ENCODE peak calls at places on chromosomes 12 and 14, in four cellular contexts. P, K, F and D are unnamed samples.
A peak's percentile ranks its signal among the peaks of the same experiment; 100 is the strongest.

GRCh38 chr12:27975222-27976136 is 2.9 kb upstream of the PTHLH start:
- DNase-seq in P (no peak), F (peak; percentile 51), K (no peak), D (peak; percentile 22)

GRCh38 chr12:31518680-31519227 is 72.2 kb downstream of the DENND5B start:
- DNase-seq in K (no peak), F (no peak), P (no peak), D (no peak)

GRCh38 chr14:42001436-42001835 is 394.8 kb downstream of the LRFN5 start:
- DNase-seq in F (no peak), P (no peak), K (no peak), D (no peak)

GRCh38 chr12:105906545-105906944 is 232.2 kb downstream of the NUAK1 start:
- DNase-seq in F (no peak), K (no peak), P (no peak), D (no peak)

GRCh38 chr12:54287316-54288157 is 7.0 kb downstream of the HNRNPA1 start:
- DNase-seq in F (no peak), K (no peak), P (no peak), D (no peak)

GRCh38 chr12:108720757-108721514 is 10.4 kb downstream of the CORO1C start:
- DNase-seq in P (no peak), K (no peak), F (no peak), D (no peak)

GRCh38 chr14:32826404-32827082 is 112.1 kb upstream of the NPAS3 start:
- DNase-seq in P (no peak), K (no peak), F (no peak), D (no peak)

GRCh38 chr12:26810330-26810729 is 22.7 kb downstream of the ITPR2 start:
- DNase-seq in P (no peak), F (no peak), K (peak; percentile 71), D (peak; percentile 58)

GRCh38 chr14:101137234-101137633 is 233.7 kb upstream of the RTL1 start:
- DNase-seq in F (no peak), K (no peak), P (no peak), D (no peak)

GRCh38 chr12:8466171-8466692 is 10.5 kb downstream of the CLEC6A start:
- DNase-seq in P (no peak), K (no peak), F (no peak), D (no peak)

GRCh38 chr14:54354968-54355641 is 41.7 kb upstream of the CDKN3 start:
- DNase-seq in F (no peak), P (no peak), K (no peak), D (no peak)

GRCh38 chr12:89525824-89526770 is at the start of gene POC1B:
- DNase-seq in F (peak; percentile 88), P (peak; percentile 82), K (peak; percentile 73), D (peak; percentile 81)

GRCh38 chr14:66507181-66507721 is 696 bp upstream of the GPHN start:
- DNase-seq in F (no peak), K (no peak), P (no peak), D (no peak)

GRCh38 chr14:66508846-66509621 is 1.1 kb downstream of the GPHN start:
- DNase-seq in P (peak; percentile 62), F (peak; percentile 63), K (peak; percentile 27), D (peak; percentile 39)

GRCh38 chr14:66509874-66510273 is 1.9 kb downstream of the GPHN start:
- DNase-seq in F (no peak), K (no peak), P (no peak), D (no peak)

GRCh38 chr14:66508547-66508845 is 549 bp downstream of the GPHN start:
- DNase-seq in F (no peak), P (no peak), K (no peak), D (no peak)

GRCh38 chr14:66507722-66508546 is at the start of gene GPHN:
- DNase-seq in F (peak; percentile 97), P (peak; percentile 86), K (peak; percentile 95), D (peak; percentile 97)
- H3K27ac ChIP-seq in F (peak within 1 kb of the TSS; percentile 90), P (peak within 1 kb of the TSS; percentile 55), K (peak within 1 kb of the TSS; percentile 95), D (peak within 1 kb of the TSS; percentile 95)

GRCh38 chr14:52328286-52328685 is 14.2 kb downstream of the PTGER2 start:
- DNase-seq in P (no peak), K (no peak), F (no peak), D (no peak)
- H3K27ac ChIP-seq in P (no peak overlapping the region), K (no peak overlapping the region), F (peak overlapping the region; percentile 7), D (no peak overlapping the region)

GRCh38 chr12:57816855-57817151 is 1.7 kb downstream of the AVIL start:
- DNase-seq in F (no peak), P (no peak), K (peak; percentile 66), D (peak; percentile 69)

GRCh38 chr12:57816001-57816854 is 2.3 kb downstream of the AVIL start:
- DNase-seq in F (no peak), K (no peak), P (no peak), D (no peak)

GRCh38 chr12:57815177-57816000 is 3.1 kb downstream of the AVIL start:
- DNase-seq in P (no peak), F (no peak), K (no peak), D (no peak)

GRCh38 chr12:57813971-57814771 is 4.4 kb downstream of the AVIL start:
- DNase-seq in F (no peak), K (no peak), P (no peak), D (peak; percentile 47)

GRCh38 chr12:57817261-57817989 is 1.1 kb downstream of the AVIL start:
- DNase-seq in P (no peak), F (no peak), K (no peak), D (no peak)
- H3K27ac ChIP-seq in P (no peak overlapping the region), F (peak overlapping the region; percentile 10), K (peak overlapping the region; percentile 47), D (peak overlapping the region; percentile 54)

DNA sequence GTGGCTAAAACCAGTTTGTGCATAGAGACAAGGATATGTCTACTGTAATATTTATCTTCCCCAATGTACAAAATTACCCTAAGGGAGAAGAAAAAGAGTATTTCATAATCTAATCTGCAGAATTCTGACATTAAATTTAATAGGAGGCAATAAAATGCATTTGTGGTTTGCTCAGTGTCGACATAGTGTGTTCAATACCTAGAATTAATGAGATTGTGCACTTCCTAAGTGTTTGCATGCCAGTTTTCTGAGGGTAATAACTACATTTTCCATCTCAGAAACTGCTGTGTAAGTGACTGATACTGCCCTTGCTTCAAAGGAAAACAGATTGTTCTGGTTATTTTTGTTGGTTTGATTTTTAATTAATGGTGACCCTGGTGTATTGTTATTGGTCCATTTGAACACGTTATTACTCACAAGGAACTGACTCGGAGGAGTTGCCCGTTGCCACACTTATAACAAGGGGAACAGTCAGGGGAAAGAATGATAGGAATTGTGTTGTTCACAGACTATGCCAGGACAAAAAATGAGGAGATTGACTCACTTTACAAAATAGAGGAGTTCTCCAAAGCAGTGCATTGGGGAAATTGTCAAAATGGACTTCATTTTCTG is 960.3 kb upstream of the TMEM132C start:
- DNase-seq in F (no peak), P (no peak), K (no peak), D (no peak)
- H3K27ac ChIP-seq in F (no peak overlapping the region), P (no peak overlapping the region), K (no peak overlapping the region), D (no peak overlapping the region)

GRCh38 chr14:93743270-93744060 is 44.8 kb downstream of the PRIMA1 start:
- DNase-seq in K (no peak), F (peak; percentile 35), P (no peak), D (peak; percentile 30)
- H3K27ac ChIP-seq in K (no peak overlapping the region), F (peak overlapping the region; percentile 49), P (no peak overlapping the region), D (no peak overlapping the region)

DNA sequence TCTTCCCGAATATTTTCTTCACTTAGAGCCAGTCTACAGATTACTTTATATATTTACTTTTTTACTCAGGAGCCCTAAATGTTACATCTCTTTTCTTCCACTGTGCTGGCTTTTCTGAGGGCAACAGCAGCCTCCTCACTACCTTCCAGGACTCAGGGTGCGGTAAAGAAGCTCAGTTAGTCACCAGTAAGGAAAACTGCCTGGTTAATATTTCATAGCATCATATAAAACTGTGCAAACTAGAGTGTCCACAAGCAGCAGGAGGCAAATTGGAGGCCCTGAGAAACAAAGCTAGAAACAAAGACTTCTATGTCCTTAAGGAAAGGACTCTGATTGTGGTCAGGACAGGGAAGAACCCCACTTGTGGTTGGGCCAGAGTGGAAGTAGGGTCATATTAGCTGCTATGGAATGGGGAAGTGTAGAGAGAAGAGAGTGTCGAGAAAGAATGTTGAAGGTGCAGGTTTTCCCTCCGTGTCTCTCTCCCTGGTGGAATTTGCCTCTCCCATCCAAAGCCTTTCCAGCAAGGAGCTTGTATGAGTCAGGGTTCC is 220.1 kb downstream of the SLC15A4 start:
- DNase-seq in K (no peak), F (no peak), P (no peak), D (no peak)
- H3K27ac ChIP-seq in K (no peak overlapping the region), F (no peak overlapping the region), P (no peak overlapping the region), D (no peak overlapping the region)